ENCODE peak calls at places on chromosome 19, in seven cellular contexts. One of them, this sample, is unnamed.

GRCh38 chr19:17555929-17556813 is 722 bp downstream of the COLGALT1 start:
- DNase-seq in amniotic stem cell: no peak
- DNase-seq in astrocyte of the hippocampus: peak
- DNase-seq in aorta: peak
- DNase-seq in NCI-H524: peak
- DNase-seq in stimulated activated CD8-positive, alpha-beta memory T cell treated with anti-CD3 and anti-CD28 coated beads, Interleukin-15, amount 100 ng/mL, for 4 hours: no peak
- DNase-seq in HEK293T: no peak
- DNase-seq in this sample: peak

GRCh38 chr19:18128044-18128443 is 24.9 kb upstream of the PIK3R2 start:
- DNase-seq in amniotic stem cell: no peak
- DNase-seq in astrocyte of the hippocampus: no peak
- DNase-seq in aorta: no peak
- DNase-seq in NCI-H524: no peak
- DNase-seq in stimulated activated CD8-positive, alpha-beta memory T cell treated with anti-CD3 and anti-CD28 coated beads, Interleukin-15, amount 100 ng/mL, for 4 hours: no peak
- DNase-seq in HEK293T: no peak
- DNase-seq in this sample: peak

GRCh38 chr19:47020992-47021496 is 1.4 kb downstream of the NPAS1 start:
- DNase-seq in amniotic stem cell: no peak
- DNase-seq in astrocyte of the hippocampus: peak
- DNase-seq in aorta: no peak
- DNase-seq in NCI-H524: no peak
- DNase-seq in stimulated activated CD8-positive, alpha-beta memory T cell treated with anti-CD3 and anti-CD28 coated beads, Interleukin-15, amount 100 ng/mL, for 4 hours: no peak
- DNase-seq in HEK293T: no peak
- DNase-seq in this sample: no peak

GRCh38 chr19:926595-927043 is 784 bp downstream of the ARID3A start:
- DNase-seq in amniotic stem cell: no peak
- DNase-seq in astrocyte of the hippocampus: peak
- DNase-seq in aorta: peak
- DNase-seq in NCI-H524: no peak
- DNase-seq in stimulated activated CD8-positive, alpha-beta memory T cell treated with anti-CD3 and anti-CD28 coated beads, Interleukin-15, amount 100 ng/mL, for 4 hours: no peak
- DNase-seq in HEK293T: no peak
- DNase-seq in this sample: peak

GRCh38 chr19:10701955-10702307 is 692 bp downstream of the QTRT1 start:
- DNase-seq in amniotic stem cell: no peak
- DNase-seq in astrocyte of the hippocampus: no peak
- DNase-seq in aorta: no peak
- DNase-seq in NCI-H524: peak
- DNase-seq in stimulated activated CD8-positive, alpha-beta memory T cell treated with anti-CD3 and anti-CD28 coated beads, Interleukin-15, amount 100 ng/mL, for 4 hours: no peak
- DNase-seq in HEK293T: peak
- DNase-seq in this sample: no peak

GRCh38 chr19:47226426-47227346 is 4.3 kb downstream of the BBC3 start:
- DNase-seq in amniotic stem cell: no peak
- DNase-seq in astrocyte of the hippocampus: peak
- DNase-seq in aorta: peak
- DNase-seq in NCI-H524: no peak
- DNase-seq in stimulated activated CD8-positive, alpha-beta memory T cell treated with anti-CD3 and anti-CD28 coated beads, Interleukin-15, amount 100 ng/mL, for 4 hours: no peak
- DNase-seq in HEK293T: no peak
- DNase-seq in this sample: peak

GRCh38 chr19:23543351-23543750 is 143.7 kb downstream of the ZNF675 start:
- DNase-seq in amniotic stem cell: no peak
- DNase-seq in astrocyte of the hippocampus: no peak
- DNase-seq in aorta: no peak
- DNase-seq in NCI-H524: no peak
- DNase-seq in stimulated activated CD8-positive, alpha-beta memory T cell treated with anti-CD3 and anti-CD28 coated beads, Interleukin-15, amount 100 ng/mL, for 4 hours: no peak
- DNase-seq in HEK293T: no peak
- DNase-seq in this sample: no peak

GRCh38 chr19:17088552-17088951 is 13.0 kb downstream of the MYO9B start:
- DNase-seq in amniotic stem cell: no peak
- DNase-seq in astrocyte of the hippocampus: no peak
- DNase-seq in aorta: no peak
- DNase-seq in NCI-H524: no peak
- DNase-seq in stimulated activated CD8-positive, alpha-beta memory T cell treated with anti-CD3 and anti-CD28 coated beads, Interleukin-15, amount 100 ng/mL, for 4 hours: no peak
- DNase-seq in HEK293T: no peak
- DNase-seq in this sample: no peak

GRCh38 chr19:46981296-46981695 is 38.3 kb upstream of the NPAS1 start:
- DNase-seq in amniotic stem cell: no peak
- DNase-seq in astrocyte of the hippocampus: no peak
- DNase-seq in aorta: no peak
- DNase-seq in NCI-H524: no peak
- DNase-seq in stimulated activated CD8-positive, alpha-beta memory T cell treated with anti-CD3 and anti-CD28 coated beads, Interleukin-15, amount 100 ng/mL, for 4 hours: no peak
- DNase-seq in HEK293T: no peak
- DNase-seq in this sample: no peak

GRCh38 chr19:29724102-29724641 is 9.1 kb upstream of the C19orf12 start:
- DNase-seq in amniotic stem cell: no peak
- DNase-seq in astrocyte of the hippocampus: peak
- DNase-seq in aorta: no peak
- DNase-seq in NCI-H524: peak
- DNase-seq in stimulated activated CD8-positive, alpha-beta memory T cell treated with anti-CD3 and anti-CD28 coated beads, Interleukin-15, amount 100 ng/mL, for 4 hours: no peak
- DNase-seq in HEK293T: no peak
- DNase-seq in this sample: no peak

GRCh38 chr19:55005684-55006488 is 32.2 kb downstream of the GP6 start:
- DNase-seq in amniotic stem cell: no peak
- DNase-seq in astrocyte of the hippocampus: peak
- DNase-seq in aorta: no peak
- DNase-seq in NCI-H524: peak
- DNase-seq in stimulated activated CD8-positive, alpha-beta memory T cell treated with anti-CD3 and anti-CD28 coated beads, Interleukin-15, amount 100 ng/mL, for 4 hours: peak
- DNase-seq in HEK293T: peak
- DNase-seq in this sample: no peak

This sample was measured in upper lobe of left lung.